ENCODE peak calls at places on chromosomes 5 and 9, in four cellular contexts. Z, S, M and N are unnamed samples.

GRCh38 chr5:178516836-178517235 is 73.4 kb downstream of the COL23A1 start:
- DNase-seq in S (no peak), M (no peak), Z (no peak), N (no peak)

GRCh38 chr5:173300389-173301047 is 27.7 kb downstream of the STC2 start:
- DNase-seq in Z (no peak), S (no peak), M (no peak), N (no peak)

GRCh38 chr5:153572393-153572930 is 82.0 kb downstream of the GRIA1 start:
- DNase-seq in S (peak), Z (no peak), M (no peak), N (no peak)

GRCh38 chr5:156094001-156094400 is 233.0 kb upstream of the SGCD start:
- DNase-seq in M (peak), Z (no peak), S (no peak), N (no peak)

GRCh38 chr9:79581794-79582193 is 10.0 kb downstream of the TLE4 start:
- DNase-seq in S (no peak), M (peak), Z (no peak), N (no peak)

GRCh38 chr5:139301766-139302499 is 8.4 kb downstream of the MATR3 start:
- DNase-seq in Z (no peak), S (no peak), M (no peak), N (no peak)

GRCh38 chr9:119873877-119874276 is 504.6 kb upstream of the BRINP1 start:
- DNase-seq in S (no peak), M (no peak), Z (no peak), N (no peak)

GRCh38 chr5:37571974-37572373 is 192.9 kb downstream of the WDR70 start:
- DNase-seq in S (no peak), Z (no peak), M (no peak), N (no peak)

GRCh38 chr9:15936316-15936869 is 383.6 kb downstream of the CCDC171 start:
- DNase-seq in S (no peak), Z (no peak), M (peak), N (no peak)

GRCh38 chr5:127320032-127320945 is 29.7 kb downstream of the MEGF10 start:
- DNase-seq in M (peak), Z (no peak), S (no peak), N (no peak)

GRCh38 chr5:158287643-158288228 is 428.8 kb upstream of the CLINT1 start:
- DNase-seq in M (peak), Z (no peak), S (no peak), N (no peak)

GRCh38 chr5:90134892-90135291 is 274.7 kb downstream of the CETN3 start:
- DNase-seq in S (no peak), M (peak), Z (no peak), N (no peak)

GRCh38 chr9:114181583-114182409 is 26.5 kb downstream of the COL27A1 start:
- DNase-seq in Z (no peak), S (no peak), M (no peak), N (no peak)

GRCh38 chr5:1009359-1010180 is 968 bp downstream of the NKD2 start:
- DNase-seq in M (no peak), S (no peak), Z (no peak), N (peak)

GRCh38 chr5:1008451-1009358 is at the start of gene NKD2:
- DNase-seq in S (peak), M (no peak), Z (peak), N (peak)

GRCh38 chr5:14038341-14038959 is 94.0 kb upstream of the DNAH5 start:
- DNase-seq in M (peak), S (no peak), Z (no peak), N (no peak)

GRCh38 chr5:121987685-121988073 is 25.9 kb downstream of the SRFBP1 start:
- DNase-seq in Z (no peak), S (no peak), M (no peak), N (no peak)

GRCh38 chr9:126397056-126397455 is 70.4 kb downstream of the MVB12B start:
- DNase-seq in S (no peak), Z (no peak), M (no peak), N (no peak)

GRCh38 chr9:130519927-130520326 is 59.5 kb upstream of the FUBP3 start:
- DNase-seq in M (no peak), Z (no peak), S (no peak), N (no peak)

GRCh38 chr9:126754436-126755324 is 50.2 kb upstream of the ZBTB43 start:
- DNase-seq in S (no peak), Z (no peak), M (no peak), N (no peak)

GRCh38 chr5:139182528-139183296 is 15.5 kb downstream of the SIL1 start:
- DNase-seq in M (no peak), S (no peak), Z (no peak), N (no peak)

GRCh38 chr9:21465859-21466518 is 16.1 kb downstream of the IFNE start:
- DNase-seq in S (peak), Z (no peak), M (no peak), N (no peak)

GRCh38 chr9:14277202-14277601 is 36.7 kb downstream of the NFIB start:
- DNase-seq in S (no peak), M (peak), Z (no peak), N (no peak)

GRCh38 chr9:7242126-7242525 is 484.4 kb downstream of the KDM4C start:
- DNase-seq in Z (no peak), M (no peak), S (no peak), N (no peak)

GRCh38 chr5:38846379-38846967 is 661 bp downstream of the OSMR start:
- DNase-seq in S (no peak), Z (no peak), M (no peak), N (no peak)

GRCh38 chr9:118570076-118570475 is 799.2 kb downstream of the BRINP1 start:
- DNase-seq in M (no peak), S (no peak), Z (no peak), N (no peak)

GRCh38 chr9:94554439-94555331 is at the start of gene PCAT7:
- DNase-seq in S (peak), M (peak), Z (peak), N (peak)
- TF ChIP-seq CTCF in S (peak), M (peak), Z (peak), N (peak)

GRCh38 chr5:94830520-94830919 is 212.1 kb downstream of the SLF1 start:
- DNase-seq in S (no peak), M (no peak), Z (no peak), N (no peak)
- TF ChIP-seq CTCF in S (peak), M (peak), Z (peak), N (peak)

GRCh38 chr5:179909224-179909623 is 1.5 kb upstream of the TBC1D9B start:
- DNase-seq in M (no peak), Z (no peak), S (no peak), N (no peak)

GRCh38 chr5:179906795-179907569 is 715 bp downstream of the TBC1D9B start:
- DNase-seq in S (peak), M (no peak), Z (peak), N (no peak)

GRCh38 chr5:179908528-179908927 is 831 bp upstream of the TBC1D9B start:
- DNase-seq in Z (peak), S (peak), M (no peak), N (no peak)

GRCh38 chr5:179906294-179906794 is 1.4 kb downstream of the TBC1D9B start:
- DNase-seq in S (no peak), Z (no peak), M (no peak), N (no peak)

GRCh38 chr5:179907570-179908324 is at the start of gene TBC1D9B:
- DNase-seq in S (peak), Z (peak), M (peak), N (peak)
- TF ChIP-seq CTCF in S (peak), Z (peak), M (peak), N (peak)

DNA sequence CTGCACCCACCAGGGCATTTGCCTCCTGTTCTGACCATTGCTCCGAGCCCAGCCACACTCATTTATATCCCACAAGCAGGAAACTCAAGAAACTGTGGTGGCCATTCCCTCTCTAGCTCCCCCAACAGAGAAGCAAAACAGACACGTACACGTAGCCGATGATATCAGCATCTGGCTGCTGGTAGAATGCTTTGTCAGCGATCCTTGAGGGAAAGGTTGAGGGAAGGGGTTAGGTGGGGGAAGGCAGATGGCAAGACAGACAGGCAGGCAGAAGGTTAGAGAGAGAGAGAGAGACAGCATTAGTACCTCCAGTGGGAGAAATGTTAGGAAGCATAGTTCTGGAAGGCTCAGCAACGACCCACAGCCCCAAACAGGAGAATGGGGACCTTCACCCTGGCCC is 7.8 kb downstream of the HIGD2A start:
- DNase-seq in M (no peak), S (no peak), Z (no peak), N (no peak)
- TF ChIP-seq CTCF in M (no peak), S (no peak), Z (no peak), N (no peak)